ENCODE peak calls at places on chromosomes 2 and 18, in ten cellular contexts. One of them, this sample, is unnamed.

GRCh38 chr18:47979611-47980200 is 49.2 kb upstream of the SMAD2 start:
- DNase-seq in activated CD4-positive, alpha-beta T cell treated with anti-CD3 and anti-CD28 coated beads, Interleukin-2, amount 50 U/mL, for 24 hours: no peak
- DNase-seq in AG20443: no peak
- DNase-seq in stimulated activated CD4-positive, alpha-beta T cell treated with anti-CD3 and anti-CD28 coated beads, Interleukin-4, amount 100 ng/mL, for 24 hours: no peak
- DNase-seq in posterior vena cava: no peak
- DNase-seq in adipocyte: no peak
- DNase-seq in activated naive CD4-positive, alpha-beta T cell treated with Interleukin-2 at 50 U/mL for 16 hours: no peak
- DNase-seq in RWPE1: no peak
- DNase-seq in NCI-H748 treated with DMSO at 0.1 percent for 48 hours: no peak
- DNase-seq in HCT116: no peak
- DNase-seq in this sample: no peak

GRCh38 chr2:20215183-20216040 is 9.5 kb downstream of the SDC1 start:
- DNase-seq in activated CD4-positive, alpha-beta T cell treated with anti-CD3 and anti-CD28 coated beads, Interleukin-2, amount 50 U/mL, for 24 hours: no peak
- DNase-seq in posterior vena cava: peak
- DNase-seq in adipocyte: no peak
- DNase-seq in NCI-H748 treated with DMSO at 0.1 percent for 48 hours: no peak
- DNase-seq in RWPE1: no peak
- DNase-seq in stimulated activated CD4-positive, alpha-beta T cell treated with anti-CD3 and anti-CD28 coated beads, Interleukin-4, amount 100 ng/mL, for 24 hours: no peak
- DNase-seq in HCT116: no peak
- DNase-seq in AG20443: no peak
- DNase-seq in activated naive CD4-positive, alpha-beta T cell treated with Interleukin-2 at 50 U/mL for 16 hours: no peak
- DNase-seq in this sample: no peak

GRCh38 chr2:20352230-20353216 is 1.9 kb upstream of the PUM2 start:
- DNase-seq in activated naive CD4-positive, alpha-beta T cell treated with Interleukin-2 at 50 U/mL for 16 hours: no peak
- DNase-seq in NCI-H748 treated with DMSO at 0.1 percent for 48 hours: no peak
- DNase-seq in AG20443: no peak
- DNase-seq in adipocyte: no peak
- DNase-seq in activated CD4-positive, alpha-beta T cell treated with anti-CD3 and anti-CD28 coated beads, Interleukin-2, amount 50 U/mL, for 24 hours: no peak
- DNase-seq in HCT116: no peak
- DNase-seq in posterior vena cava: no peak
- DNase-seq in RWPE1: no peak
- DNase-seq in stimulated activated CD4-positive, alpha-beta T cell treated with anti-CD3 and anti-CD28 coated beads, Interleukin-4, amount 100 ng/mL, for 24 hours: no peak
- DNase-seq in this sample: no peak

GRCh38 chr2:43020990-43021677 is 205.3 kb downstream of the ZFP36L2 start:
- DNase-seq in stimulated activated CD4-positive, alpha-beta T cell treated with anti-CD3 and anti-CD28 coated beads, Interleukin-4, amount 100 ng/mL, for 24 hours: no peak
- DNase-seq in RWPE1: no peak
- DNase-seq in posterior vena cava: peak
- DNase-seq in AG20443: no peak
- DNase-seq in activated CD4-positive, alpha-beta T cell treated with anti-CD3 and anti-CD28 coated beads, Interleukin-2, amount 50 U/mL, for 24 hours: no peak
- DNase-seq in adipocyte: no peak
- DNase-seq in NCI-H748 treated with DMSO at 0.1 percent for 48 hours: no peak
- DNase-seq in HCT116: no peak
- DNase-seq in activated naive CD4-positive, alpha-beta T cell treated with Interleukin-2 at 50 U/mL for 16 hours: no peak
- DNase-seq in this sample: no peak

GRCh38 chr2:134307334-134307733 is 53.5 kb downstream of the MGAT5 start:
- DNase-seq in AG20443: no peak
- DNase-seq in HCT116: no peak
- DNase-seq in stimulated activated CD4-positive, alpha-beta T cell treated with anti-CD3 and anti-CD28 coated beads, Interleukin-4, amount 100 ng/mL, for 24 hours: no peak
- DNase-seq in NCI-H748 treated with DMSO at 0.1 percent for 48 hours: no peak
- DNase-seq in RWPE1: no peak
- DNase-seq in posterior vena cava: no peak
- DNase-seq in adipocyte: no peak
- DNase-seq in activated CD4-positive, alpha-beta T cell treated with anti-CD3 and anti-CD28 coated beads, Interleukin-2, amount 50 U/mL, for 24 hours: no peak
- DNase-seq in activated naive CD4-positive, alpha-beta T cell treated with Interleukin-2 at 50 U/mL for 16 hours: no peak
- DNase-seq in this sample: peak

GRCh38 chr2:125643585-125643984 is 1012.4 kb upstream of the GYPC start:
- DNase-seq in stimulated activated CD4-positive, alpha-beta T cell treated with anti-CD3 and anti-CD28 coated beads, Interleukin-4, amount 100 ng/mL, for 24 hours: no peak
- DNase-seq in posterior vena cava: no peak
- DNase-seq in HCT116: no peak
- DNase-seq in activated naive CD4-positive, alpha-beta T cell treated with Interleukin-2 at 50 U/mL for 16 hours: no peak
- DNase-seq in activated CD4-positive, alpha-beta T cell treated with anti-CD3 and anti-CD28 coated beads, Interleukin-2, amount 50 U/mL, for 24 hours: no peak
- DNase-seq in AG20443: no peak
- DNase-seq in RWPE1: no peak
- DNase-seq in NCI-H748 treated with DMSO at 0.1 percent for 48 hours: no peak
- DNase-seq in adipocyte: no peak
- DNase-seq in this sample: no peak

GRCh38 chr2:139209586-139209985 is 429.4 kb upstream of the NXPH2 start:
- DNase-seq in activated naive CD4-positive, alpha-beta T cell treated with Interleukin-2 at 50 U/mL for 16 hours: no peak
- DNase-seq in AG20443: no peak
- DNase-seq in NCI-H748 treated with DMSO at 0.1 percent for 48 hours: no peak
- DNase-seq in adipocyte: no peak
- DNase-seq in RWPE1: no peak
- DNase-seq in activated CD4-positive, alpha-beta T cell treated with anti-CD3 and anti-CD28 coated beads, Interleukin-2, amount 50 U/mL, for 24 hours: no peak
- DNase-seq in posterior vena cava: no peak
- DNase-seq in HCT116: no peak
- DNase-seq in stimulated activated CD4-positive, alpha-beta T cell treated with anti-CD3 and anti-CD28 coated beads, Interleukin-4, amount 100 ng/mL, for 24 hours: no peak
- DNase-seq in this sample: no peak

GRCh38 chr18:6677086-6677485 is 52.4 kb upstream of the ARHGAP28 start:
- DNase-seq in NCI-H748 treated with DMSO at 0.1 percent for 48 hours: peak
- DNase-seq in activated CD4-positive, alpha-beta T cell treated with anti-CD3 and anti-CD28 coated beads, Interleukin-2, amount 50 U/mL, for 24 hours: no peak
- DNase-seq in RWPE1: no peak
- DNase-seq in stimulated activated CD4-positive, alpha-beta T cell treated with anti-CD3 and anti-CD28 coated beads, Interleukin-4, amount 100 ng/mL, for 24 hours: no peak
- DNase-seq in HCT116: no peak
- DNase-seq in posterior vena cava: no peak
- DNase-seq in AG20443: no peak
- DNase-seq in activated naive CD4-positive, alpha-beta T cell treated with Interleukin-2 at 50 U/mL for 16 hours: no peak
- DNase-seq in adipocyte: no peak
- DNase-seq in this sample: no peak

GRCh38 chr18:66560092-66560491 is 43.8 kb downstream of the CDH19 start:
- DNase-seq in posterior vena cava: no peak
- DNase-seq in activated CD4-positive, alpha-beta T cell treated with anti-CD3 and anti-CD28 coated beads, Interleukin-2, amount 50 U/mL, for 24 hours: no peak
- DNase-seq in HCT116: no peak
- DNase-seq in stimulated activated CD4-positive, alpha-beta T cell treated with anti-CD3 and anti-CD28 coated beads, Interleukin-4, amount 100 ng/mL, for 24 hours: no peak
- DNase-seq in AG20443: no peak
- DNase-seq in activated naive CD4-positive, alpha-beta T cell treated with Interleukin-2 at 50 U/mL for 16 hours: no peak
- DNase-seq in RWPE1: peak
- DNase-seq in adipocyte: peak
- DNase-seq in NCI-H748 treated with DMSO at 0.1 percent for 48 hours: peak
- DNase-seq in this sample: peak

GRCh38 chr2:78861546-78861945 is 164.0 kb upstream of the REG3G start:
- DNase-seq in HCT116: no peak
- DNase-seq in RWPE1: peak
- DNase-seq in posterior vena cava: no peak
- DNase-seq in activated naive CD4-positive, alpha-beta T cell treated with Interleukin-2 at 50 U/mL for 16 hours: no peak
- DNase-seq in stimulated activated CD4-positive, alpha-beta T cell treated with anti-CD3 and anti-CD28 coated beads, Interleukin-4, amount 100 ng/mL, for 24 hours: no peak
- DNase-seq in AG20443: no peak
- DNase-seq in adipocyte: no peak
- DNase-seq in activated CD4-positive, alpha-beta T cell treated with anti-CD3 and anti-CD28 coated beads, Interleukin-2, amount 50 U/mL, for 24 hours: no peak
- DNase-seq in NCI-H748 treated with DMSO at 0.1 percent for 48 hours: peak
- DNase-seq in this sample: peak

GRCh38 chr2:134583462-134583861 is 135.3 kb downstream of the TMEM163 start:
- DNase-seq in activated CD4-positive, alpha-beta T cell treated with anti-CD3 and anti-CD28 coated beads, Interleukin-2, amount 50 U/mL, for 24 hours: no peak
- DNase-seq in stimulated activated CD4-positive, alpha-beta T cell treated with anti-CD3 and anti-CD28 coated beads, Interleukin-4, amount 100 ng/mL, for 24 hours: no peak
- DNase-seq in AG20443: no peak
- DNase-seq in adipocyte: no peak
- DNase-seq in posterior vena cava: no peak
- DNase-seq in activated naive CD4-positive, alpha-beta T cell treated with Interleukin-2 at 50 U/mL for 16 hours: no peak
- DNase-seq in NCI-H748 treated with DMSO at 0.1 percent for 48 hours: no peak
- DNase-seq in HCT116: no peak
- DNase-seq in RWPE1: no peak
- DNase-seq in this sample: no peak

GRCh38 chr18:79912994-79913831 is 38.2 kb downstream of the SLC66A2 start:
- DNase-seq in RWPE1: no peak
- DNase-seq in posterior vena cava: no peak
- DNase-seq in HCT116: no peak
- DNase-seq in NCI-H748 treated with DMSO at 0.1 percent for 48 hours: no peak
- DNase-seq in activated CD4-positive, alpha-beta T cell treated with anti-CD3 and anti-CD28 coated beads, Interleukin-2, amount 50 U/mL, for 24 hours: no peak
- DNase-seq in adipocyte: no peak
- DNase-seq in AG20443: peak
- DNase-seq in activated naive CD4-positive, alpha-beta T cell treated with Interleukin-2 at 50 U/mL for 16 hours: no peak
- DNase-seq in stimulated activated CD4-positive, alpha-beta T cell treated with anti-CD3 and anti-CD28 coated beads, Interleukin-4, amount 100 ng/mL, for 24 hours: no peak
- DNase-seq in this sample: no peak

GRCh38 chr2:101995804-101996203 is 4.0 kb downstream of the IL1R2 start:
- DNase-seq in HCT116: no peak
- DNase-seq in stimulated activated CD4-positive, alpha-beta T cell treated with anti-CD3 and anti-CD28 coated beads, Interleukin-4, amount 100 ng/mL, for 24 hours: no peak
- DNase-seq in RWPE1: no peak
- DNase-seq in AG20443: no peak
- DNase-seq in posterior vena cava: no peak
- DNase-seq in activated CD4-positive, alpha-beta T cell treated with anti-CD3 and anti-CD28 coated beads, Interleukin-2, amount 50 U/mL, for 24 hours: no peak
- DNase-seq in NCI-H748 treated with DMSO at 0.1 percent for 48 hours: no peak
- DNase-seq in adipocyte: no peak
- DNase-seq in activated naive CD4-positive, alpha-beta T cell treated with Interleukin-2 at 50 U/mL for 16 hours: no peak
- DNase-seq in this sample: no peak

GRCh38 chr2:229231885-229232284 is 39.2 kb downstream of the PID1 start:
- DNase-seq in activated naive CD4-positive, alpha-beta T cell treated with Interleukin-2 at 50 U/mL for 16 hours: no peak
- DNase-seq in HCT116: no peak
- DNase-seq in posterior vena cava: no peak
- DNase-seq in activated CD4-positive, alpha-beta T cell treated with anti-CD3 and anti-CD28 coated beads, Interleukin-2, amount 50 U/mL, for 24 hours: no peak
- DNase-seq in adipocyte: no peak
- DNase-seq in stimulated activated CD4-positive, alpha-beta T cell treated with anti-CD3 and anti-CD28 coated beads, Interleukin-4, amount 100 ng/mL, for 24 hours: no peak
- DNase-seq in NCI-H748 treated with DMSO at 0.1 percent for 48 hours: no peak
- DNase-seq in AG20443: no peak
- DNase-seq in RWPE1: no peak
- DNase-seq in this sample: no peak

GRCh38 chr2:42289222-42289621 is 71.8 kb downstream of the COX7A2L start:
- DNase-seq in NCI-H748 treated with DMSO at 0.1 percent for 48 hours: no peak
- DNase-seq in stimulated activated CD4-positive, alpha-beta T cell treated with anti-CD3 and anti-CD28 coated beads, Interleukin-4, amount 100 ng/mL, for 24 hours: no peak
- DNase-seq in posterior vena cava: no peak
- DNase-seq in activated CD4-positive, alpha-beta T cell treated with anti-CD3 and anti-CD28 coated beads, Interleukin-2, amount 50 U/mL, for 24 hours: no peak
- DNase-seq in RWPE1: no peak
- DNase-seq in HCT116: no peak
- DNase-seq in AG20443: no peak
- DNase-seq in adipocyte: no peak
- DNase-seq in activated naive CD4-positive, alpha-beta T cell treated with Interleukin-2 at 50 U/mL for 16 hours: no peak
- DNase-seq in this sample: no peak

GRCh38 chr2:151043484-151043883 is 218.2 kb downstream of the RBM43 start:
- DNase-seq in activated CD4-positive, alpha-beta T cell treated with anti-CD3 and anti-CD28 coated beads, Interleukin-2, amount 50 U/mL, for 24 hours: no peak
- DNase-seq in NCI-H748 treated with DMSO at 0.1 percent for 48 hours: no peak
- DNase-seq in adipocyte: peak
- DNase-seq in activated naive CD4-positive, alpha-beta T cell treated with Interleukin-2 at 50 U/mL for 16 hours: no peak
- DNase-seq in AG20443: no peak
- DNase-seq in posterior vena cava: no peak
- DNase-seq in HCT116: peak
- DNase-seq in RWPE1: peak
- DNase-seq in stimulated activated CD4-positive, alpha-beta T cell treated with anti-CD3 and anti-CD28 coated beads, Interleukin-4, amount 100 ng/mL, for 24 hours: no peak
- DNase-seq in this sample: peak

GRCh38 chr2:60818272-60818671 is 62.2 kb downstream of the PAPOLG start:
- DNase-seq in activated naive CD4-positive, alpha-beta T cell treated with Interleukin-2 at 50 U/mL for 16 hours: peak
- DNase-seq in AG20443: no peak
- DNase-seq in RWPE1: no peak
- DNase-seq in HCT116: no peak
- DNase-seq in activated CD4-positive, alpha-beta T cell treated with anti-CD3 and anti-CD28 coated beads, Interleukin-2, amount 50 U/mL, for 24 hours: no peak
- DNase-seq in posterior vena cava: no peak
- DNase-seq in adipocyte: peak
- DNase-seq in NCI-H748 treated with DMSO at 0.1 percent for 48 hours: no peak
- DNase-seq in stimulated activated CD4-positive, alpha-beta T cell treated with anti-CD3 and anti-CD28 coated beads, Interleukin-4, amount 100 ng/mL, for 24 hours: peak
- DNase-seq in this sample: peak

GRCh38 chr2:31337197-31337596 is 77.3 kb downstream of the XDH start:
- DNase-seq in posterior vena cava: no peak
- DNase-seq in HCT116: no peak
- DNase-seq in activated CD4-positive, alpha-beta T cell treated with anti-CD3 and anti-CD28 coated beads, Interleukin-2, amount 50 U/mL, for 24 hours: no peak
- DNase-seq in activated naive CD4-positive, alpha-beta T cell treated with Interleukin-2 at 50 U/mL for 16 hours: no peak
- DNase-seq in RWPE1: no peak
- DNase-seq in AG20443: no peak
- DNase-seq in stimulated activated CD4-positive, alpha-beta T cell treated with anti-CD3 and anti-CD28 coated beads, Interleukin-4, amount 100 ng/mL, for 24 hours: no peak
- DNase-seq in adipocyte: peak
- DNase-seq in NCI-H748 treated with DMSO at 0.1 percent for 48 hours: no peak
- DNase-seq in this sample: peak

This sample was measured in choroid plexus epithelial cell.